ENCODE peak calls at places on chromosomes 7 and 10, in seven cellular contexts. One of them, this sample, is unnamed.

GRCh38 chr10:119221666-119222065 is 14.3 kb downstream of the GRK5 start:
- DNase-seq in prostate gland: no peak
- DNase-seq in activated CD4-positive, alpha-beta T cell treated with anti-CD3 and anti-CD28 coated beads, Interleukin-2, amount 10 ng/mL, durations not matched to agents 7 days and 5 days: no peak
- DNase-seq in NCI-H526: peak; percentile 77
- DNase-seq in activated T-cell treated with anti-CD3 and anti-CD28 coated beads, Interleukin-2, amount 50 U/mL, for 72 hours: no peak
- DNase-seq in A549: no peak
- DNase-seq in C1 segment of cervical spinal cord: no peak
- DNase-seq in this sample: no peak

GRCh38 chr7:140010194-140010895 is 52.4 kb downstream of the PARP12 start:
- DNase-seq in prostate gland: no peak
- DNase-seq in C1 segment of cervical spinal cord: no peak
- DNase-seq in A549: no peak
- DNase-seq in activated T-cell treated with anti-CD3 and anti-CD28 coated beads, Interleukin-2, amount 50 U/mL, for 72 hours: no peak
- DNase-seq in activated CD4-positive, alpha-beta T cell treated with anti-CD3 and anti-CD28 coated beads, Interleukin-2, amount 10 ng/mL, durations not matched to agents 7 days and 5 days: no peak
- DNase-seq in NCI-H526: no peak
- DNase-seq in this sample: no peak

GRCh38 chr7:155392726-155393570 is 65.0 kb upstream of the EN2 start:
- DNase-seq in activated T-cell treated with anti-CD3 and anti-CD28 coated beads, Interleukin-2, amount 50 U/mL, for 72 hours: no peak
- DNase-seq in A549: peak; percentile 59
- DNase-seq in NCI-H526: no peak
- DNase-seq in prostate gland: no peak
- DNase-seq in activated CD4-positive, alpha-beta T cell treated with anti-CD3 and anti-CD28 coated beads, Interleukin-2, amount 10 ng/mL, durations not matched to agents 7 days and 5 days: no peak
- DNase-seq in C1 segment of cervical spinal cord: no peak
- DNase-seq in this sample: no peak

GRCh38 chr7:142832452-142832851 is 22.4 kb upstream of the EPHB6 start:
- DNase-seq in C1 segment of cervical spinal cord: no peak
- DNase-seq in activated T-cell treated with anti-CD3 and anti-CD28 coated beads, Interleukin-2, amount 50 U/mL, for 72 hours: no peak
- DNase-seq in NCI-H526: no peak
- DNase-seq in prostate gland: no peak
- DNase-seq in activated CD4-positive, alpha-beta T cell treated with anti-CD3 and anti-CD28 coated beads, Interleukin-2, amount 10 ng/mL, durations not matched to agents 7 days and 5 days: no peak
- DNase-seq in A549: no peak
- DNase-seq in this sample: no peak

GRCh38 chr7:26857534-26858228 is 6.7 kb downstream of the SKAP2 start:
- DNase-seq in prostate gland: no peak
- DNase-seq in activated CD4-positive, alpha-beta T cell treated with anti-CD3 and anti-CD28 coated beads, Interleukin-2, amount 10 ng/mL, durations not matched to agents 7 days and 5 days: no peak
- DNase-seq in activated T-cell treated with anti-CD3 and anti-CD28 coated beads, Interleukin-2, amount 50 U/mL, for 72 hours: peak; percentile 7
- DNase-seq in A549: no peak
- DNase-seq in NCI-H526: no peak
- DNase-seq in C1 segment of cervical spinal cord: no peak
- DNase-seq in this sample: no peak

GRCh38 chr10:89785095-89785494 is 83.7 kb downstream of the KIF20B start:
- DNase-seq in activated T-cell treated with anti-CD3 and anti-CD28 coated beads, Interleukin-2, amount 50 U/mL, for 72 hours: no peak
- DNase-seq in C1 segment of cervical spinal cord: no peak
- DNase-seq in activated CD4-positive, alpha-beta T cell treated with anti-CD3 and anti-CD28 coated beads, Interleukin-2, amount 10 ng/mL, durations not matched to agents 7 days and 5 days: peak; percentile 9
- DNase-seq in prostate gland: no peak
- DNase-seq in A549: no peak
- DNase-seq in NCI-H526: no peak
- DNase-seq in this sample: no peak

GRCh38 chr10:8636371-8636770 is 581.9 kb downstream of the GATA3 start:
- DNase-seq in activated T-cell treated with anti-CD3 and anti-CD28 coated beads, Interleukin-2, amount 50 U/mL, for 72 hours: no peak
- DNase-seq in A549: no peak
- DNase-seq in prostate gland: no peak
- DNase-seq in activated CD4-positive, alpha-beta T cell treated with anti-CD3 and anti-CD28 coated beads, Interleukin-2, amount 10 ng/mL, durations not matched to agents 7 days and 5 days: no peak
- DNase-seq in NCI-H526: no peak
- DNase-seq in C1 segment of cervical spinal cord: no peak
- DNase-seq in this sample: no peak

GRCh38 chr7:41996381-41997035 is 240.5 kb downstream of the GLI3 start:
- DNase-seq in A549: no peak
- DNase-seq in activated T-cell treated with anti-CD3 and anti-CD28 coated beads, Interleukin-2, amount 50 U/mL, for 72 hours: no peak
- DNase-seq in C1 segment of cervical spinal cord: no peak
- DNase-seq in prostate gland: no peak
- DNase-seq in NCI-H526: no peak
- DNase-seq in activated CD4-positive, alpha-beta T cell treated with anti-CD3 and anti-CD28 coated beads, Interleukin-2, amount 10 ng/mL, durations not matched to agents 7 days and 5 days: no peak
- DNase-seq in this sample: peak; percentile 53

GRCh38 chr10:36494386-36494785 is 631.0 kb upstream of the ANKRD30A start:
- DNase-seq in prostate gland: no peak
- DNase-seq in activated CD4-positive, alpha-beta T cell treated with anti-CD3 and anti-CD28 coated beads, Interleukin-2, amount 10 ng/mL, durations not matched to agents 7 days and 5 days: no peak
- DNase-seq in A549: peak; percentile 9
- DNase-seq in activated T-cell treated with anti-CD3 and anti-CD28 coated beads, Interleukin-2, amount 50 U/mL, for 72 hours: no peak
- DNase-seq in C1 segment of cervical spinal cord: no peak
- DNase-seq in NCI-H526: no peak
- DNase-seq in this sample: peak; percentile 62

GRCh38 chr7:519974-520458 is 370 bp upstream of the PDGFA start:
- DNase-seq in NCI-H526: no peak
- DNase-seq in activated CD4-positive, alpha-beta T cell treated with anti-CD3 and anti-CD28 coated beads, Interleukin-2, amount 10 ng/mL, durations not matched to agents 7 days and 5 days: no peak
- DNase-seq in C1 segment of cervical spinal cord: peak; percentile 60
- DNase-seq in activated T-cell treated with anti-CD3 and anti-CD28 coated beads, Interleukin-2, amount 50 U/mL, for 72 hours: peak; percentile 37
- DNase-seq in A549: peak; percentile 63
- DNase-seq in prostate gland: no peak
- DNase-seq in this sample: peak; percentile 63

GRCh38 chr10:31642296-31642695 is 286.3 kb downstream of the ARHGAP12 start:
- DNase-seq in C1 segment of cervical spinal cord: no peak
- DNase-seq in prostate gland: no peak
- DNase-seq in activated T-cell treated with anti-CD3 and anti-CD28 coated beads, Interleukin-2, amount 50 U/mL, for 72 hours: no peak
- DNase-seq in A549: no peak
- DNase-seq in activated CD4-positive, alpha-beta T cell treated with anti-CD3 and anti-CD28 coated beads, Interleukin-2, amount 10 ng/mL, durations not matched to agents 7 days and 5 days: no peak
- DNase-seq in NCI-H526: no peak
- DNase-seq in this sample: no peak

GRCh38 chr10:110327262-110327914 is 22.7 kb upstream of the SMNDC1 start:
- DNase-seq in activated T-cell treated with anti-CD3 and anti-CD28 coated beads, Interleukin-2, amount 50 U/mL, for 72 hours: no peak
- DNase-seq in activated CD4-positive, alpha-beta T cell treated with anti-CD3 and anti-CD28 coated beads, Interleukin-2, amount 10 ng/mL, durations not matched to agents 7 days and 5 days: no peak
- DNase-seq in prostate gland: no peak
- DNase-seq in NCI-H526: no peak
- DNase-seq in C1 segment of cervical spinal cord: no peak
- DNase-seq in A549: no peak
- DNase-seq in this sample: no peak

GRCh38 chr10:24513155-24513554 is 210.5 kb downstream of the ARHGAP21 start:
- DNase-seq in C1 segment of cervical spinal cord: no peak
- DNase-seq in activated T-cell treated with anti-CD3 and anti-CD28 coated beads, Interleukin-2, amount 50 U/mL, for 72 hours: no peak
- DNase-seq in NCI-H526: no peak
- DNase-seq in prostate gland: no peak
- DNase-seq in A549: no peak
- DNase-seq in activated CD4-positive, alpha-beta T cell treated with anti-CD3 and anti-CD28 coated beads, Interleukin-2, amount 10 ng/mL, durations not matched to agents 7 days and 5 days: no peak
- DNase-seq in this sample: peak; percentile 32

GRCh38 chr10:131947631-131948347 is 33.9 kb downstream of the BNIP3 start:
- DNase-seq in activated CD4-positive, alpha-beta T cell treated with anti-CD3 and anti-CD28 coated beads, Interleukin-2, amount 10 ng/mL, durations not matched to agents 7 days and 5 days: no peak
- DNase-seq in A549: no peak
- DNase-seq in activated T-cell treated with anti-CD3 and anti-CD28 coated beads, Interleukin-2, amount 50 U/mL, for 72 hours: no peak
- DNase-seq in prostate gland: no peak
- DNase-seq in C1 segment of cervical spinal cord: no peak
- DNase-seq in NCI-H526: no peak
- DNase-seq in this sample: peak; percentile 80

GRCh38 chr7:129095258-129095657 is 40.3 kb upstream of the TNPO3 start:
- DNase-seq in C1 segment of cervical spinal cord: no peak
- DNase-seq in prostate gland: no peak
- DNase-seq in A549: no peak
- DNase-seq in activated T-cell treated with anti-CD3 and anti-CD28 coated beads, Interleukin-2, amount 50 U/mL, for 72 hours: no peak
- DNase-seq in NCI-H526: no peak
- DNase-seq in activated CD4-positive, alpha-beta T cell treated with anti-CD3 and anti-CD28 coated beads, Interleukin-2, amount 10 ng/mL, durations not matched to agents 7 days and 5 days: peak; percentile 64
- DNase-seq in this sample: no peak

GRCh38 chr7:18806177-18806576 is 310.6 kb downstream of the HDAC9 start:
- DNase-seq in C1 segment of cervical spinal cord: no peak
- DNase-seq in activated CD4-positive, alpha-beta T cell treated with anti-CD3 and anti-CD28 coated beads, Interleukin-2, amount 10 ng/mL, durations not matched to agents 7 days and 5 days: no peak
- DNase-seq in NCI-H526: no peak
- DNase-seq in prostate gland: no peak
- DNase-seq in activated T-cell treated with anti-CD3 and anti-CD28 coated beads, Interleukin-2, amount 50 U/mL, for 72 hours: no peak
- DNase-seq in A549: no peak
- DNase-seq in this sample: no peak

GRCh38 chr7:26200113-26200443 is 468 bp downstream of the HNRNPA2B1 start:
- DNase-seq in C1 segment of cervical spinal cord: peak; percentile 93
- DNase-seq in activated T-cell treated with anti-CD3 and anti-CD28 coated beads, Interleukin-2, amount 50 U/mL, for 72 hours: peak; percentile 79
- DNase-seq in NCI-H526: peak; percentile 62
- DNase-seq in prostate gland: peak; percentile 62
- DNase-seq in A549: no peak
- DNase-seq in activated CD4-positive, alpha-beta T cell treated with anti-CD3 and anti-CD28 coated beads, Interleukin-2, amount 10 ng/mL, durations not matched to agents 7 days and 5 days: peak; percentile 82
- DNase-seq in this sample: no peak

GRCh38 chr7:158649279-158649678 is 55.3 kb downstream of the NCAPG2 start:
- DNase-seq in activated T-cell treated with anti-CD3 and anti-CD28 coated beads, Interleukin-2, amount 50 U/mL, for 72 hours: no peak
- DNase-seq in prostate gland: no peak
- DNase-seq in NCI-H526: no peak
- DNase-seq in activated CD4-positive, alpha-beta T cell treated with anti-CD3 and anti-CD28 coated beads, Interleukin-2, amount 10 ng/mL, durations not matched to agents 7 days and 5 days: no peak
- DNase-seq in A549: peak; percentile 55
- DNase-seq in C1 segment of cervical spinal cord: no peak
- DNase-seq in this sample: peak; percentile 44

GRCh38 chr7:10284001-10284400 is 689.7 kb upstream of the PHF14 start:
- DNase-seq in prostate gland: no peak
- DNase-seq in activated T-cell treated with anti-CD3 and anti-CD28 coated beads, Interleukin-2, amount 50 U/mL, for 72 hours: no peak
- DNase-seq in A549: no peak
- DNase-seq in activated CD4-positive, alpha-beta T cell treated with anti-CD3 and anti-CD28 coated beads, Interleukin-2, amount 10 ng/mL, durations not matched to agents 7 days and 5 days: no peak
- DNase-seq in C1 segment of cervical spinal cord: no peak
- DNase-seq in NCI-H526: no peak
- DNase-seq in this sample: no peak

GRCh38 chr7:158650821-158651225 is 53.8 kb downstream of the NCAPG2 start:
- DNase-seq in NCI-H526: no peak
- DNase-seq in C1 segment of cervical spinal cord: no peak
- DNase-seq in activated CD4-positive, alpha-beta T cell treated with anti-CD3 and anti-CD28 coated beads, Interleukin-2, amount 10 ng/mL, durations not matched to agents 7 days and 5 days: no peak
- DNase-seq in prostate gland: no peak
- DNase-seq in activated T-cell treated with anti-CD3 and anti-CD28 coated beads, Interleukin-2, amount 50 U/mL, for 72 hours: no peak
- DNase-seq in A549: no peak
- DNase-seq in this sample: peak; percentile 41

GRCh38 chr10:121104476-121105111 is 253.4 kb downstream of the WDR11 start:
- DNase-seq in prostate gland: no peak
- DNase-seq in C1 segment of cervical spinal cord: no peak
- DNase-seq in activated CD4-positive, alpha-beta T cell treated with anti-CD3 and anti-CD28 coated beads, Interleukin-2, amount 10 ng/mL, durations not matched to agents 7 days and 5 days: no peak
- DNase-seq in NCI-H526: no peak
- DNase-seq in activated T-cell treated with anti-CD3 and anti-CD28 coated beads, Interleukin-2, amount 50 U/mL, for 72 hours: no peak
- DNase-seq in A549: no peak
- DNase-seq in this sample: no peak

GRCh38 chr7:40058027-40058426 is 76.4 kb downstream of the MPLKIP start:
- DNase-seq in prostate gland: no peak
- DNase-seq in activated T-cell treated with anti-CD3 and anti-CD28 coated beads, Interleukin-2, amount 50 U/mL, for 72 hours: no peak
- DNase-seq in NCI-H526: no peak
- DNase-seq in A549: no peak
- DNase-seq in activated CD4-positive, alpha-beta T cell treated with anti-CD3 and anti-CD28 coated beads, Interleukin-2, amount 10 ng/mL, durations not matched to agents 7 days and 5 days: no peak
- DNase-seq in C1 segment of cervical spinal cord: no peak
- DNase-seq in this sample: no peak

GRCh38 chr10:46555366-46555712 is 1.1 kb downstream of the GPRIN2 start:
- DNase-seq in NCI-H526: no peak
- DNase-seq in C1 segment of cervical spinal cord: no peak
- DNase-seq in A549: no peak
- DNase-seq in activated T-cell treated with anti-CD3 and anti-CD28 coated beads, Interleukin-2, amount 50 U/mL, for 72 hours: no peak
- DNase-seq in prostate gland: peak; percentile 8
- DNase-seq in activated CD4-positive, alpha-beta T cell treated with anti-CD3 and anti-CD28 coated beads, Interleukin-2, amount 10 ng/mL, durations not matched to agents 7 days and 5 days: peak; percentile 5
- DNase-seq in this sample: no peak

GRCh38 chr7:5652829-5653228 is 128.6 kb downstream of the RNF216 start:
- DNase-seq in NCI-H526: no peak
- DNase-seq in A549: no peak
- DNase-seq in C1 segment of cervical spinal cord: no peak
- DNase-seq in prostate gland: no peak
- DNase-seq in activated CD4-positive, alpha-beta T cell treated with anti-CD3 and anti-CD28 coated beads, Interleukin-2, amount 10 ng/mL, durations not matched to agents 7 days and 5 days: no peak
- DNase-seq in activated T-cell treated with anti-CD3 and anti-CD28 coated beads, Interleukin-2, amount 50 U/mL, for 72 hours: no peak
- DNase-seq in this sample: no peak

GRCh38 chr7:157041514-157042277 is 31.2 kb upstream of the MNX1 start:
- DNase-seq in C1 segment of cervical spinal cord: no peak
- DNase-seq in activated T-cell treated with anti-CD3 and anti-CD28 coated beads, Interleukin-2, amount 50 U/mL, for 72 hours: no peak
- DNase-seq in activated CD4-positive, alpha-beta T cell treated with anti-CD3 and anti-CD28 coated beads, Interleukin-2, amount 10 ng/mL, durations not matched to agents 7 days and 5 days: no peak
- DNase-seq in A549: no peak
- DNase-seq in NCI-H526: peak; percentile 85
- DNase-seq in prostate gland: no peak
- DNase-seq in this sample: no peak

GRCh38 chr7:34165927-34166550 is 260.7 kb downstream of the BMPER start:
- DNase-seq in prostate gland: no peak
- DNase-seq in activated T-cell treated with anti-CD3 and anti-CD28 coated beads, Interleukin-2, amount 50 U/mL, for 72 hours: no peak
- DNase-seq in NCI-H526: peak; percentile 37
- DNase-seq in activated CD4-positive, alpha-beta T cell treated with anti-CD3 and anti-CD28 coated beads, Interleukin-2, amount 10 ng/mL, durations not matched to agents 7 days and 5 days: no peak
- DNase-seq in A549: peak; percentile 30
- DNase-seq in C1 segment of cervical spinal cord: no peak
- DNase-seq in this sample: peak; percentile 11

GRCh38 chr7:2802082-2802481 is 42.0 kb downstream of the GNA12 start:
- DNase-seq in activated T-cell treated with anti-CD3 and anti-CD28 coated beads, Interleukin-2, amount 50 U/mL, for 72 hours: no peak
- DNase-seq in NCI-H526: no peak
- DNase-seq in C1 segment of cervical spinal cord: no peak
- DNase-seq in activated CD4-positive, alpha-beta T cell treated with anti-CD3 and anti-CD28 coated beads, Interleukin-2, amount 10 ng/mL, durations not matched to agents 7 days and 5 days: no peak
- DNase-seq in A549: no peak
- DNase-seq in prostate gland: no peak
- DNase-seq in this sample: no peak

GRCh38 chr10:16845248-16845647 is 28.0 kb upstream of the RSU1 start:
- DNase-seq in A549: no peak
- DNase-seq in prostate gland: no peak
- DNase-seq in C1 segment of cervical spinal cord: no peak
- DNase-seq in NCI-H526: no peak
- DNase-seq in activated T-cell treated with anti-CD3 and anti-CD28 coated beads, Interleukin-2, amount 50 U/mL, for 72 hours: no peak
- DNase-seq in activated CD4-positive, alpha-beta T cell treated with anti-CD3 and anti-CD28 coated beads, Interleukin-2, amount 10 ng/mL, durations not matched to agents 7 days and 5 days: no peak
- DNase-seq in this sample: no peak

GRCh38 chr7:96311967-96312366 is 9.9 kb downstream of the SLC25A13 start:
- DNase-seq in NCI-H526: no peak
- DNase-seq in A549: no peak
- DNase-seq in C1 segment of cervical spinal cord: no peak
- DNase-seq in prostate gland: peak; percentile 26
- DNase-seq in activated CD4-positive, alpha-beta T cell treated with anti-CD3 and anti-CD28 coated beads, Interleukin-2, amount 10 ng/mL, durations not matched to agents 7 days and 5 days: no peak
- DNase-seq in activated T-cell treated with anti-CD3 and anti-CD28 coated beads, Interleukin-2, amount 50 U/mL, for 72 hours: no peak
- DNase-seq in this sample: no peak

GRCh38 chr10:7428673-7429350 is 18.0 kb upstream of the SFMBT2 start:
- DNase-seq in A549: no peak
- DNase-seq in C1 segment of cervical spinal cord: no peak
- DNase-seq in NCI-H526: no peak
- DNase-seq in prostate gland: no peak
- DNase-seq in activated T-cell treated with anti-CD3 and anti-CD28 coated beads, Interleukin-2, amount 50 U/mL, for 72 hours: no peak
- DNase-seq in activated CD4-positive, alpha-beta T cell treated with anti-CD3 and anti-CD28 coated beads, Interleukin-2, amount 10 ng/mL, durations not matched to agents 7 days and 5 days: no peak
- DNase-seq in this sample: no peak

This sample was measured in HTR-8/SVneo.